ENCODE peak calls at places on chromosomes 5 and 9, in six cellular contexts. C, B, E, Z, M and K are unnamed samples.

GRCh38 chr5:18052569-18052968 is 418.3 kb downstream of the TAF11L14 start:
- DNase-seq in C (no peak), B (no peak), E (no peak), Z (no peak), M (no peak), K (no peak)

GRCh38 chr9:96331236-96331947 is 29.4 kb upstream of the HSD17B3 start:
- DNase-seq in C (peak), B (no peak), E (no peak), Z (no peak), M (no peak), K (no peak)

GRCh38 chr5:39024005-39024404 is 50.2 kb downstream of the RICTOR start:
- DNase-seq in C (no peak), B (no peak), E (peak), Z (no peak), M (no peak), K (no peak)

GRCh38 chr5:116502616-116503015 is 72.0 kb downstream of the SEMA6A start:
- DNase-seq in C (no peak), B (no peak), E (no peak), Z (no peak), M (no peak), K (no peak)

GRCh38 chr5:171562822-171563221 is 143.4 kb downstream of the FGF18 start:
- DNase-seq in C (peak), B (no peak), E (no peak), Z (no peak), M (no peak), K (no peak)

GRCh38 chr9:121743441-121744001 is 92.1 kb downstream of the DAB2IP start:
- DNase-seq in C (peak), B (peak), E (no peak), Z (no peak), M (peak), K (peak)

GRCh38 chr9:9912459-9912858 is 700.3 kb downstream of the PTPRD start:
- DNase-seq in C (no peak), B (no peak), E (no peak), Z (no peak), M (no peak), K (no peak)

GRCh38 chr5:76608833-76609232 is 14.4 kb downstream of the F2RL2 start:
- DNase-seq in C (peak), B (no peak), E (no peak), Z (no peak), M (no peak), K (no peak)

GRCh38 chr5:160629007-160629402 is 207.3 kb downstream of the PTTG1 start:
- DNase-seq in C (no peak), B (no peak), E (no peak), Z (no peak), M (no peak), K (no peak)

GRCh38 chr9:96061293-96061987 is 185.9 kb downstream of the ERCC6L2 start:
- DNase-seq in C (peak), B (no peak), E (peak), Z (peak), M (no peak), K (peak)

GRCh38 chr5:36688722-36689121 is 82.3 kb downstream of the SLC1A3 start:
- DNase-seq in C (peak), B (no peak), E (no peak), Z (peak), M (no peak), K (no peak)
- TF ChIP-seq CTCF in C (peak), B (no peak), E (no peak), Z (peak), M (peak), K (no peak)

DNA sequence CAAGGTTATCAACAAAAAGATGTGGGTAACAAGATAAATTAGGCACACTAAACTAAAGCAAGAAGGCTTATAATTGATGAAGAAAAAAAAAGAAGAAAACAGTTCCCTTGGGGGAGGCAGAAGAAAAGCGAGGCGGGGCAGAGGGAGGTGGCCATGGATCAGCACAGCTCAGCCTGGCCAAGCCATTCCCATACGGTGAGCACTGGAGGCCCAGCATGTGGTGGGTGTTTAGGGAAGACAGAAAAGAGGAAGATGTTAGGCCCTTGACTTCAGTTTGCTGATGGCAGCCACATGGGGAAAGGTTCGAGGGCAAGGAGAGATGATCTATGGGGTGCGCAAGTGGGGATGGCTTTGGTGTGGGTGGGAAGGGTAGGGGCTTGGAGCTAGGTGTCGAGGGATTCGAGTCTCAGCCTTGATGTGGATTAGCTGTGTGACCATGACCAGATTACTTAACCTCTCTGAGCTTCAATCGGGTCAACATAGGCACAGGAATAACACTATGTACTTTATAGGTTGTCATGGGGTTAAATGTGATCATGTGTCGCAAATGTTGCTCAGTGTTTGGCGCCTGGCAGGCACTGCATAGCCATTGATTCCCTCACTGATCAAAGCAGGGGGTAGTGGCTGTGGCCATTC is 10.3 kb upstream of the STC2 start:
- DNase-seq in C (no peak), B (no peak), E (no peak), Z (no peak), M (no peak), K (no peak)
- H3K4me3 ChIP-seq in C (no peak), B (no peak), E (no peak), Z (no peak), M (no peak), K (no peak)

GRCh38 chr9:19101203-19101602 is 1.5 kb downstream of the HAUS6 start:
- DNase-seq in C (no peak), B (no peak), E (no peak), Z (no peak), M (no peak), K (no peak)

GRCh38 chr9:19104528-19105282 is 2.0 kb upstream of the HAUS6 start:
- DNase-seq in C (no peak), B (no peak), E (no peak), Z (no peak), M (no peak), K (peak)

GRCh38 chr9:19102181-19102630 is 498 bp downstream of the HAUS6 start:
- DNase-seq in C (peak), B (no peak), E (peak), Z (peak), M (no peak), K (no peak)

GRCh38 chr9:19108038-19108437 is 5.3 kb upstream of the HAUS6 start:
- DNase-seq in C (no peak), B (no peak), E (no peak), Z (no peak), M (no peak), K (no peak)

GRCh38 chr9:19102631-19103345 is at the start of gene HAUS6:
- DNase-seq in C (peak), B (peak), E (peak), Z (peak), M (peak), K (peak)
- TF ChIP-seq CTCF in C (peak), B (peak), E (no peak), Z (no peak), M (peak), K (peak)

GRCh38 chr5:90967443-90967842 is 408.8 kb downstream of the ADGRV1 start:
- DNase-seq in C (peak), B (no peak), E (no peak), Z (no peak), M (no peak), K (no peak)
- H3K4me3 ChIP-seq in C (no peak), B (no peak), E (no peak), Z (no peak), M (no peak), K (no peak)

GRCh38 chr9:98640394-98640793 is 68.3 kb downstream of the GABBR2 start:
- DNase-seq in C (no peak), B (no peak), E (no peak), Z (no peak), M (no peak), K (no peak)
- TF ChIP-seq CTCF in C (no peak), B (no peak), E (no peak), Z (no peak), M (no peak), K (no peak)

GRCh38 chr9:93131599-93132286 is 2.3 kb downstream of the NINJ1 start:
- DNase-seq in C (no peak), B (no peak), E (no peak), Z (no peak), M (no peak), K (no peak)
- H3K4me3 ChIP-seq in C (no peak), B (peak), E (no peak), Z (peak), M (no peak), K (no peak)

GRCh38 chr5:95986001-95986400 is 24.4 kb upstream of the ELL2 start:
- DNase-seq in C (no peak), B (no peak), E (no peak), Z (no peak), M (no peak), K (no peak)

GRCh38 chr5:95984287-95984938 is 22.8 kb upstream of the ELL2 start:
- DNase-seq in C (peak), B (no peak), E (no peak), Z (no peak), M (no peak), K (no peak)

GRCh38 chr5:95983067-95983466 is 21.4 kb upstream of the ELL2 start:
- DNase-seq in C (no peak), B (no peak), E (no peak), Z (no peak), M (no peak), K (no peak)

GRCh38 chr5:95986937-95987520 is 25.4 kb upstream of the ELL2 start:
- DNase-seq in C (no peak), B (no peak), E (no peak), Z (no peak), M (no peak), K (no peak)

GRCh38 chr5:95985249-95985648 is 23.6 kb upstream of the ELL2 start:
- DNase-seq in C (no peak), B (no peak), E (no peak), Z (no peak), M (no peak), K (no peak)
- TF ChIP-seq CTCF in C (no peak), B (no peak), E (no peak), Z (no peak), M (no peak), K (no peak)

DNA sequence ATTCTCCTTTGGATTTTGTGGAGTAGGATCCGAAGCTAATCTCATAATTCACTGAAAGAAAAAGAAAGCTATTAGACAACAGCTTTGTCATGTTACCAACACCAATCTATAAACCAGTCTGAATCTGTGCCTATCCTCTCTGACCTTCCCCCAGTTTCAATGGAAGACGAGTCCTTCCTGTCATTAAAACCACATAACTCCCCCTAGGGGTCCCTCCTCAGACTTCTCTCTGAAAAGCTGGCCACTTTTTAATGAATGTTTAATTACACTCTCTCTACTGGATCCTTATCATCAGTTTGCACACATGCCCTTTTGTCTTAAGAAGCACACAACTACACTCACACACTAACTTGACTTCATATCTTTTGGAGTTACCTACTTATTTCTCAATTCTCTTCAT is 98.0 kb upstream of the TSLP start:
- DNase-seq in C (no peak), B (no peak), E (no peak), Z (no peak), M (no peak), K (no peak)
- H3K4me3 ChIP-seq in C (no peak), B (no peak), E (no peak), Z (no peak), M (no peak), K (no peak)

DNA sequence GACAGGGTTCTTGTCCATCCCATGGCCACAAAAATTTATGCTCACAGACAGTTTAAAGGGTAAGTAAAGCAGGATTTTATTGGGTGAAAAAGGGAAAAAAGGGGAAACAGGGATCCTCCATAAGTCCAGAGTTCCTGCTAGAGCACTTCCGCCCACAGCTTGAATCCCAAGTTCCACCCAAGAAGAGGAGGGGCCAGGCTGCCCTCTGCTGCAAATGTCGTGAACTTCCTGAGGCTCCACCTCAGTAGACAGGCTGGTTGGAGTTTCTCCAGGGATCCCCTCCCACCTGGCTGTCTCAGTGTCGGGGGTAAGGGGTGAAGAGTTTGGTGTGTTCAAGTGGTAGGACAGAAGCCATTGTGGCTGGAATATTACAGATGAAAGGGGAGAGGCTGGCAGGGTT is 275.0 kb upstream of the SGCD start:
- DNase-seq in C (no peak), B (no peak), E (no peak), Z (no peak), M (no peak), K (no peak)
- TF ChIP-seq CTCF in C (no peak), B (no peak), E (no peak), Z (no peak), M (peak), K (no peak)

GRCh38 chr9:113879906-113880305 is 3.8 kb downstream of the ZNF618 start:
- DNase-seq in C (peak), B (no peak), E (no peak), Z (no peak), M (no peak), K (no peak)
- H3K4me3 ChIP-seq in C (no peak), B (peak), E (no peak), Z (no peak), M (no peak), K (no peak)